ENCODE peak calls at places on chromosomes 11 and 22, in four cellular contexts. G is glutamatergic neuron, T is ovary, E is cardiac fibroblast. O is an unnamed sample.
A peak's percentile ranks its signal among the peaks of the same experiment; 100 is the strongest.

GRCh38 chr11:113248702-113249490 is 65.5 kb upstream of the TTC12 start:
- DNase-seq in T (no peak), E (no peak), G (no peak), O (no peak)

GRCh38 chr22:36773935-36774334 is 2.0 kb downstream of the IFT27 start:
- DNase-seq in G (no peak), T (no peak), E (peak; percentile 68), O (no peak)

GRCh38 chr11:73147771-73148681 is 5.9 kb upstream of the FCHSD2 start:
- DNase-seq in E (no peak), T (no peak), G (no peak), O (no peak)

GRCh38 chr11:121058941-121059340 is 35.0 kb downstream of the TBCEL start:
- DNase-seq in T (no peak), G (no peak), E (no peak), O (no peak)

GRCh38 chr22:22032099-22032905 is 49.7 kb upstream of the TOP3B start:
- DNase-seq in G (no peak), T (no peak), E (no peak), O (no peak)

GRCh38 chr11:128232588-128232987 is 354.8 kb downstream of the ETS1 start:
- DNase-seq in G (no peak), T (no peak), E (no peak), O (no peak)

GRCh38 chr11:29005401-29005980 is 897.3 kb downstream of the METTL15 start:
- DNase-seq in G (no peak), T (no peak), E (no peak), O (no peak)

GRCh38 chr22:27848005-27848404 is 46.4 kb upstream of the MN1 start:
- DNase-seq in T (no peak), G (no peak), E (no peak), O (no peak)

GRCh38 chr11:108873305-108873704 is 208.4 kb downstream of the DDX10 start:
- DNase-seq in E (peak; percentile 72), T (no peak), G (no peak), O (no peak)

GRCh38 chr22:46515208-46516111 is 22.0 kb downstream of the CELSR1 start:
- DNase-seq in G (no peak), T (no peak), E (peak; percentile 31), O (no peak)

GRCh38 chr22:45072322-45072903 is 62.6 kb upstream of the PHF21B start:
- DNase-seq in E (peak; percentile 72), G (peak; percentile 31), T (no peak), O (no peak)

GRCh38 chr22:26979294-26979693 is 321.9 kb downstream of the MIAT start:
- DNase-seq in E (no peak), T (no peak), G (no peak), O (no peak)

GRCh38 chr11:127620660-127621059 is 620.1 kb upstream of the KIRREL3 start:
- DNase-seq in E (peak; percentile 49), G (no peak), T (no peak), O (no peak)

GRCh38 chr22:45889093-45889538 is 87.8 kb downstream of the WNT7B start:
- DNase-seq in E (no peak), T (no peak), G (peak; percentile 11), O (no peak)

GRCh38 chr11:45859661-45860140 is 12.4 kb downstream of the CRY2 start:
- DNase-seq in E (peak; percentile 95), G (no peak), T (peak; percentile 95), O (no peak)

GRCh38 chr11:24556693-24557092 is 59.8 kb downstream of the LUZP2 start:
- DNase-seq in G (no peak), E (no peak), T (no peak), O (no peak)

GRCh38 chr11:8581300-8581699 is 12.7 kb downstream of the STK33 start:
- DNase-seq in G (no peak), E (peak; percentile 30), T (no peak), O (no peak)

GRCh38 chr11:6319879-6320410 is 356 bp downstream of the CAVIN3 start:
- DNase-seq in T (peak; percentile 90), E (peak; percentile 96), G (peak; percentile 60), O (peak; percentile 30)

GRCh38 chr11:120089036-120090001 is 48.6 kb downstream of the TRIM29 start:
- DNase-seq in T (no peak), E (no peak), G (no peak), O (no peak)

GRCh38 chr11:126838779-126839178 is 161.8 kb downstream of the KIRREL3 start:
- DNase-seq in G (no peak), T (no peak), E (no peak), O (no peak)

GRCh38 chr22:28052818-28053217 is 133.8 kb upstream of the PITPNB start:
- DNase-seq in E (no peak), G (no peak), T (no peak), O (no peak)

GRCh38 chr11:32643526-32643925 is 59.9 kb downstream of the EIF3M start:
- DNase-seq in T (no peak), G (no peak), E (peak; percentile 76), O (no peak)

GRCh38 chr22:26888887-26889286 is 231.5 kb downstream of the MIAT start:
- DNase-seq in T (no peak), G (no peak), E (no peak), O (no peak)

GRCh38 chr11:43962383-43962969 is 20.0 kb downstream of the C11orf96 start:
- DNase-seq in G (no peak), T (no peak), E (peak; percentile 24), O (no peak)

GRCh38 chr11:74701351-74701750 is 29.9 kb downstream of the CHRDL2 start:
- DNase-seq in E (peak; percentile 40), T (no peak), G (no peak), O (no peak)
- TF ChIP-seq CTCF in E (peak; percentile 43), T (no peak), G (no peak), O (no peak)

GRCh38 chr22:23523746-23524145 is 56.3 kb downstream of the IGLL1 start:
- DNase-seq in G (no peak), T (no peak), E (no peak), O (no peak)

GRCh38 chr22:23519442-23520177 is 60.5 kb downstream of the IGLL1 start:
- DNase-seq in T (no peak), G (no peak), E (no peak), O (no peak)

GRCh38 chr22:23522642-23523251 is 57.3 kb downstream of the IGLL1 start:
- DNase-seq in E (peak; percentile 11), G (no peak), T (peak; percentile 69), O (no peak)

GRCh38 chr22:23520875-23521441 is 59.1 kb downstream of the IGLL1 start:
- DNase-seq in T (peak; percentile 79), G (peak; percentile 74), E (peak; percentile 14), O (peak; percentile 25)

DNA sequence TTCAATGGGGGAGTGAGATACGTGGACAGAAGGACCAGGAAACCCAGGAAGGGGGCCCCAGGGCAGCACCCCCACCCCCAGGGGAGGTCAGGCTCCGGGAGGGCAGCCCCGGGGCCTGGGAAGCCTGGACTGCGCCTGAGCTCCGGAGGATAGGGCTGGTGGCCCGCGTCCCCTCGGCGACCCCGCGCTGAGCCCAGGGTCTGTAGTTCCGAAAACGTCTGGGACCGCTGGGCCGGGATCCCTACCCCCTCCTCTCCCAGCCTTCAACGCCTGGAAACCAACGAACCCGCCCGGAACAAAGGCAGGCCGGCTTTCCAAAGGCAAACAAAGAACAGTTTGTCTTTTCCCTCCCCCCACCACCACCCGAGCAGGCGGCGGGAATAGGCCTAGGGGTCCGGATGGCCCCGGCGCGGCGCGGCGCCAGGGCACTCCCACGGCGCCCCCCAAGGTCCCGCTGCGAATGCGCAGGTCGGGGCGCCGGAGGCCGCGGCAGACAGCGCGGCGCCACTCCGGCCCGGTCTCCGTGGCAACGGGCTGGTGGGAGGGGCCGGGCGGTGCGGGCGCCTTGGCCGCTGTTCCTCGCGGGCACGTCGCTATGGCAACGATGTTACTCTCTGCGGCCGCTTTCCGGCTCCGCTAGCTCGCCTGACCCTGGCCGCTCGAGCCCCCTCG is 58.5 kb downstream of the IGLL1 start:
- DNase-seq in E (peak; percentile 75), G (peak; percentile 98), T (peak; percentile 95), O (peak; percentile 93)
- TF ChIP-seq CTCF in E (no peak), G (peak; percentile 15), T (no peak), O (peak; percentile 31)

GRCh38 chr11:97092823-97093222 is 703.0 kb downstream of the JRKL start:
- DNase-seq in G (no peak), T (no peak), E (no peak), O (no peak)
- TF ChIP-seq CTCF in G (no peak), T (no peak), E (no peak), O (peak; percentile 45)

GRCh38 chr22:30823015-30823370 is 128.3 kb downstream of the OSBP2 start:
- DNase-seq in G (peak; percentile 48), T (no peak), E (peak; percentile 32), O (no peak)
- TF ChIP-seq CTCF in G (no peak), T (no peak), E (peak; percentile 26), O (peak; percentile 16)

GRCh38 chr11:96472085-96472484 is 82.3 kb downstream of the JRKL start:
- DNase-seq in G (no peak), T (no peak), E (no peak), O (no peak)
- TF ChIP-seq CTCF in G (no peak), T (no peak), E (no peak), O (no peak)

GRCh38 chr11:111851636-111852035 is 19.7 kb downstream of the ALG9 start:
- DNase-seq in G (no peak), E (peak; percentile 39), T (no peak), O (no peak)
- TF ChIP-seq CTCF in G (no peak), E (peak; percentile 47), T (no peak), O (no peak)

GRCh38 chr11:20127671-20128527 is 32.4 kb downstream of the DBX1 start:
- DNase-seq in T (peak; percentile 81), G (peak; percentile 94), E (peak; percentile 78), O (peak; percentile 92)

GRCh38 chr11:20134991-20135736 is 25.1 kb downstream of the DBX1 start:
- DNase-seq in E (no peak), T (no peak), G (no peak), O (no peak)

GRCh38 chr11:20137637-20138036 is 22.6 kb downstream of the DBX1 start:
- DNase-seq in G (no peak), E (no peak), T (no peak), O (no peak)

GRCh38 chr11:20131744-20132666 is 28.3 kb downstream of the DBX1 start:
- DNase-seq in T (peak; percentile 84), G (peak; percentile 79), E (peak; percentile 73), O (peak; percentile 67)

DNA sequence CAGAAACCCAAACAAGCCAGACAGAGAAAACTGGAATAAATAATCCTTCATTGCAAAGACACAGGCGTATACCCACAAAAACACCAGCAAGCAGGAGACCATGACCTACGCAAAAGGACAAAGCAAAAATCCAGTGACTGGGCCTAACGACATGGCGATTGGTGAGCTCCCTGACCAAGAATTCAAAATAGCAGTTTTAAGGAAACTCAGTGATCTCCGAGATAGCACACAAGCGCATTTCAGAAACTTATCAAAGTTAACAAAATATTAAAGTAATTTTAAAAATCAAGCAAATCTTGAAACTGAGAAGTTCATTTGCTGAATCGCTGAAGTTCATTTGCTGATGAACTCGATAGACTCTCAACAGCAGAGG is 27.6 kb downstream of the DBX1 start:
- DNase-seq in G (no peak), E (no peak), T (no peak), O (no peak)
- TF ChIP-seq CTCF in G (peak; percentile 56), E (no peak), T (no peak), O (peak; percentile 7)

GRCh38 chr11:14041040-14041439 is 78.5 kb downstream of the SPON1 start:
- DNase-seq in T (no peak), E (no peak), G (no peak), O (no peak)
- TF ChIP-seq CTCF in T (no peak), E (no peak), G (no peak), O (peak; percentile 20)

GRCh38 chr11:115103921-115104320 is 400.3 kb downstream of the CADM1 start:
- DNase-seq in G (no peak), T (no peak), E (no peak), O (no peak)
- TF ChIP-seq CTCF in G (no peak), T (no peak), E (no peak), O (peak; percentile 41)

O was measured in neural crest cell.